ENCODE peak calls at places on chromosome 22, in seven cellular contexts. F is neural crest cell, S is endothelial cell of umbilical vein, M is kidney, Y is nephron progenitor cell, V is IMR-90, E is PC-9. K is an unnamed sample.

GRCh38 chr22:20076627-20077172 is 3.3 kb upstream of the DGCR8 start:
- DNase-seq in F (no peak), S (no peak), M (peak), Y (no peak), V (no peak), E (no peak), K (no peak)

GRCh38 chr22:39789794-39790193 is 103.8 kb downstream of the ENTHD1 start:
- DNase-seq in F (no peak), S (no peak), M (no peak), Y (no peak), V (no peak), E (no peak), K (no peak)

GRCh38 chr22:20464096-20464614 is 26.5 kb upstream of the SCARF2 start:
- DNase-seq in F (no peak), S (no peak), M (peak), Y (no peak), V (no peak), E (no peak), K (no peak)

GRCh38 chr22:43150731-43151206 is 590 bp upstream of the TSPO start:
- DNase-seq in F (no peak), S (no peak), M (peak), Y (no peak), V (no peak), E (no peak), K (no peak)

GRCh38 chr22:20786536-20786979 is 12.6 kb downstream of the SERPIND1 start:
- DNase-seq in F (no peak), S (no peak), M (no peak), Y (no peak), V (no peak), E (no peak), K (no peak)

GRCh38 chr22:47038206-47038835 is 275.9 kb downstream of the TBC1D22A start:
- DNase-seq in F (no peak), S (no peak), M (peak), Y (no peak), V (no peak), E (no peak), K (no peak)

GRCh38 chr22:24727218-24727851 is 47.2 kb downstream of the PIWIL3 start:
- DNase-seq in F (no peak), S (peak), M (no peak), Y (no peak), V (peak), E (peak), K (no peak)

GRCh38 chr22:37690407-37690806 is 4.3 kb downstream of the NOL12 start:
- DNase-seq in F (no peak), S (no peak), M (no peak), Y (no peak), V (no peak), E (no peak), K (no peak)

GRCh38 chr22:42591987-42592386 is 22.7 kb downstream of the POLDIP3 start:
- DNase-seq in F (no peak), S (no peak), M (no peak), Y (no peak), V (no peak), E (no peak), K (no peak)

GRCh38 chr22:36911887-36912661 is 1.4 kb upstream of the CSF2RB start:
- DNase-seq in F (no peak), S (peak), M (no peak), Y (no peak), V (no peak), E (no peak), K (no peak)

GRCh38 chr22:38442967-38443674 is 11.9 kb downstream of the KCNJ4 start:
- DNase-seq in F (no peak), S (no peak), M (peak), Y (no peak), V (no peak), E (no peak), K (no peak)

GRCh38 chr22:38347944-38348750 is 30.9 kb upstream of the CSNK1E start:
- DNase-seq in F (no peak), S (no peak), M (peak), Y (no peak), V (peak), E (peak), K (peak)

GRCh38 chr22:47558828-47559700 is 796.6 kb downstream of the TBC1D22A start:
- DNase-seq in F (no peak), S (no peak), M (peak), Y (no peak), V (no peak), E (no peak), K (no peak)

GRCh38 chr22:27651486-27651885 is 150.1 kb downstream of the MN1 start:
- DNase-seq in F (no peak), S (no peak), M (no peak), Y (no peak), V (no peak), E (no peak), K (no peak)

GRCh38 chr22:24315367-24315781 is 44.7 kb downstream of the SPECC1L start:
- DNase-seq in F (no peak), S (peak), M (no peak), Y (no peak), V (peak), E (no peak), K (no peak)

GRCh38 chr22:24421428-24421931 is 5.9 kb upstream of the ADORA2A start:
- DNase-seq in F (no peak), S (no peak), M (no peak), Y (no peak), V (no peak), E (no peak), K (peak)

GRCh38 chr22:31118046-31118820 is 4.5 kb upstream of the INPP5J start:
- DNase-seq in F (no peak), S (no peak), M (no peak), Y (no peak), V (no peak), E (no peak), K (no peak)

GRCh38 chr22:24137595-24137994 is 43.7 kb upstream of the SUSD2 start:
- DNase-seq in F (no peak), S (peak), M (no peak), Y (no peak), V (peak), E (no peak), K (no peak)

GRCh38 chr22:50219800-50220602 is 19.2 kb downstream of the SELENOO start:
- DNase-seq in F (no peak), S (no peak), M (no peak), Y (no peak), V (no peak), E (no peak), K (no peak)

GRCh38 chr22:50224071-50224470 is 20.8 kb downstream of the TUBGCP6 start:
- DNase-seq in F (no peak), S (no peak), M (no peak), Y (no peak), V (no peak), E (no peak), K (no peak)

GRCh38 chr22:50222508-50222907 is 21.7 kb downstream of the SELENOO start:
- DNase-seq in F (no peak), S (no peak), M (no peak), Y (no peak), V (no peak), E (no peak), K (no peak)

GRCh38 chr22:50220603-50221409 is 20.0 kb downstream of the SELENOO start:
- DNase-seq in F (no peak), S (no peak), M (no peak), Y (no peak), V (no peak), E (no peak), K (no peak)

GRCh38 chr22:50221410-50222300 is 20.8 kb downstream of the SELENOO start:
- DNase-seq in F (no peak), S (no peak), M (no peak), Y (no peak), V (no peak), E (no peak), K (no peak)
- TF ChIP-seq CTCF in F (no peak), S (peak), M (no peak), Y (no peak), V (peak), E (peak), K (no peak)

GRCh38 chr22:18985761-18986160 is 49.7 kb upstream of the PRODH start:
- DNase-seq in F (no peak), S (no peak), M (no peak), Y (no peak), V (no peak), E (no peak), K (no peak)

GRCh38 chr22:18984564-18984963 is 48.5 kb upstream of the PRODH start:
- DNase-seq in F (no peak), S (no peak), M (no peak), Y (no peak), V (no peak), E (no peak), K (no peak)

GRCh38 chr22:18988958-18989357 is 52.9 kb upstream of the PRODH start:
- DNase-seq in F (no peak), S (no peak), M (no peak), Y (no peak), V (no peak), E (no peak), K (no peak)

GRCh38 chr22:18990355-18991137 is 54.5 kb upstream of the PRODH start:
- DNase-seq in F (no peak), S (no peak), M (no peak), Y (no peak), V (no peak), E (no peak), K (no peak)

DNA sequence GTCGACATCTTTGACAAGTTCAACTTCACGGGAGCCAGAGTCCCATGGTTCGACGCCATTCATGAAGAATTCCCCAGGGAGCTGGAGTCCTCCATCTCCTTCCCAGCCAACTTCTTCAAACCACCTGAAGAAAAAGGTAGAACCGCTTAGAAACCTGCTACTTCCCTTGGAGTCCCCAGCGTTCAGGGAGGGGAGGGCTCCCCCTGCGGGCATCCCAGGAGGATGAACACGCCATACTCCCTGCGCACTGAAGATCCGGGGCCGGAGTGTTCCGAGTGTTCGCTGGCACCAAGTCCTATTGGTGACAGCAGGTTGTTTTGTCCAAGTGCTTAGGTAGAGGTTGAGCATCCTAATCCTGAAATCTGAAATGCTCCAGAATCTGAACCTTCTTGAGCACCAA is 51.7 kb upstream of the PRODH start:
- DNase-seq in F (no peak), S (no peak), M (no peak), Y (peak), V (no peak), E (no peak), K (no peak)
- TF ChIP-seq CTCF in F (peak), S (peak), M (no peak), Y (peak), V (peak), E (no peak), K (no peak)

GRCh38 chr22:32410459-32410858 is 1.6 kb downstream of the RTCB start:
- DNase-seq in F (no peak), S (no peak), M (no peak), Y (no peak), V (no peak), E (no peak), K (no peak)

GRCh38 chr22:32411388-32411787 is 659 bp downstream of the RTCB start:
- DNase-seq in F (no peak), S (peak), M (no peak), Y (no peak), V (peak), E (peak), K (no peak)

GRCh38 chr22:32409977-32410376 is 2.1 kb downstream of the RTCB start:
- DNase-seq in F (no peak), S (no peak), M (no peak), Y (no peak), V (no peak), E (no peak), K (no peak)

GRCh38 chr22:32413715-32414114 is 1.7 kb upstream of the RTCB start:
- DNase-seq in F (no peak), S (peak), M (no peak), Y (no peak), V (peak), E (no peak), K (peak)

DNA sequence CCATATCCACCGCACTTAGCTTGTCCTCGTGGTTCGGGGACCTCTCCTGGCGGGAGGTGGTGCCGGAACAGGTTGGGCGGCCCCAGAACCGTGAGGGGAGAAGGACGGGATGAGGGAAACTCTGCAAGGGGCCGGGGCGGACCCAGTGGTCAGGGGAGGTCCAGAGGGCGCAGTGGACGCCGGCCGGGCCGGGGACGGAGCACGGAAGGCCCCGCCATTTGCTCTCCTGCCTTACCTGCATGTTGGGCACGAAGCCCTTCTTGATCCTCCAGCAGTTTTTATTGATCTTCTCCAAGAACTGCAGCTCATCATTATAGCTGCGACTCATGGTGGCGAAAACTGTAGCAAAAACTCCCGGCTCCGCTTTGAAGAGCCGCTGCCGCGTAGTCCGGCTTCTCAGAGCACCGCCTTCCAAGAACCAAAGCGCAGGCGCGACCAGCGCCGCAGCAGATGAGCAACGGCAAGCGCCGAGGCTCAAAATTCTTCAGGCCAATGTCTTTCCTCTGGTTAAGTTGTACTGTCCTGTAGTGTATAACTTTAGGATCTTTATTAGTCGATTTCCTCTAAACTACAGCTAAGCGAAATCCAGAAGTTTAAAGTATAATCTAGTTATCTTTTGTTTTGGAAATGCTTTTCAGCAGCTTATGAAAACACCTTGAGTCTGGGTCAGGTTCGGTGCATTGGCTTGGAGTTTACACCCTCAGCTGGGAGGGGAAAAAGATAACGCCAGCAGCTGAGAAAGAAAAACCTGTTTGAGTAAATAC is at the start of gene RTCB:
- DNase-seq in F (peak), S (peak), M (peak), Y (peak), V (peak), E (peak), K (peak)
- TF ChIP-seq CTCF in F (no peak), S (no peak), M (peak), Y (no peak), V (no peak), E (no peak), K (no peak)

GRCh38 chr22:41576877-41577276 is 12.8 kb downstream of the PMM1 start:
- DNase-seq in F (peak), S (peak), M (no peak), Y (peak), V (peak), E (peak), K (peak)
- TF ChIP-seq CTCF in F (peak), S (peak), M (peak), Y (peak), V (peak), E (peak), K (peak)

GRCh38 chr22:29799217-29799680 is 32.1 kb downstream of the UQCR10 start:
- DNase-seq in F (no peak), S (peak), M (peak), Y (no peak), V (peak), E (peak), K (no peak)
- TF ChIP-seq CTCF in F (no peak), S (no peak), M (no peak), Y (no peak), V (peak), E (no peak), K (no peak)

GRCh38 chr22:35076648-35077047 is 10.7 kb downstream of the ISX start:
- DNase-seq in F (no peak), S (no peak), M (no peak), Y (no peak), V (no peak), E (no peak), K (no peak)
- TF ChIP-seq CTCF in F (no peak), S (no peak), M (no peak), Y (no peak), V (no peak), E (no peak), K (no peak)

DNA sequence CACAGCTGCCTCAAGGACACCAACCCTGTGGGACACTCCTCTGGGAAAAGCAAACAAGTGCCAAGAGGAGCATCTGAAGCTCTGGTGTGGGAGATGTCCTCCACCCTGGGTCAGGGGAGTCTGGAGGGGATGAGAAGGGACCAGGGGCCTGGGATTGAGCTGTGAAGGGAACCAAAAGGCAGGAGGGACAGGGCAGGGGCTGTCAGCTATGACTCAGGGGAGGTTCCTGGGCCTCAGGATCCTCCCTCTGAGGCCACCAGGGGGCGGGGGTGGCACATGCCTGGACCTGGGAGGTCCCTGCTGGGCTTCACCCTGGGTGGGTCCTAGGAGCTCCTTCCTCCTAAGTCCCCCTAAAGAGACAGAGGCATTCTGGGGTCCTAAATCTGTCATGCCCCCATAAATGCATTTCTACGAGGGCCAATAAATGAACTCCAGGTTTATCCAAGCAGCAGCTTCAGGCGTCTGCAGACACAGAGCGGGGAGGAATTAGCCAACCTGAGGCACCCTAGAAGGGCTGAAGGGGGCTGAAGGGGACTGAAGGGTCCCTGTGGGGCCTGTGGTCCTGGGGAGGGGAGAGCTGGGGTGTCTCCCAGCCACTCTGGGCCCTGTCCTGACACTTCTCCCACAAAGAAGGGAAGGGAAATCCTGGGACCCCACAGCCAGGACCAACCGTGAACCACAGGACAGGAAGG is 31.9 kb upstream of the IGLL5 start:
- DNase-seq in F (peak), S (no peak), M (no peak), Y (peak), V (no peak), E (no peak), K (peak)
- TF ChIP-seq CTCF in F (peak), S (peak), M (no peak), Y (peak), V (peak), E (peak), K (peak)